ENCODE peak calls at places on chromosomes 4 and X, in seven cellular contexts. B is uterus, Y is gastrocnemius medialis, C is H54, H is GM12892, L is IMR-90, S is tibial nerve. A is an unnamed sample.

GRCh38 chr4:41319553-41319952 is 62.8 kb downstream of the UCHL1 start:
- DNase-seq in C (no peak), S (no peak), H (no peak), Y (no peak), B (no peak), L (no peak), A (no peak)

GRCh38 chr4:180618396-180618795 is 1624.8 kb upstream of the TENM3 start:
- DNase-seq in Y (no peak), S (no peak), C (no peak), B (no peak), H (no peak), L (no peak), A (no peak)

GRCh38 chr4:175071123-175071522 is 153.0 kb downstream of the ADAM29 start:
- DNase-seq in S (no peak), H (no peak), C (no peak), B (no peak), L (no peak), Y (no peak), A (no peak)

GRCh38 chr4:175469519-175469918 is 342.5 kb downstream of the GPM6A start:
- DNase-seq in H (no peak), L (peak), B (no peak), Y (no peak), S (no peak), C (peak), A (no peak)

GRCh38 chrX:20414781-20415445 is 148.2 kb upstream of the RPS6KA3 start:
- DNase-seq in B (no peak), C (no peak), H (no peak), L (peak), Y (no peak), S (no peak), A (no peak)

GRCh38 chr4:118942465-118942864 is 53.8 kb downstream of the SYNPO2 start:
- DNase-seq in B (no peak), H (no peak), C (no peak), L (peak), Y (peak), S (no peak), A (no peak)

GRCh38 chr4:144183165-144183564 is 42.6 kb upstream of the GYPA start:
- DNase-seq in S (no peak), B (no peak), H (no peak), C (no peak), Y (no peak), L (no peak), A (no peak)

GRCh38 chr4:140249351-140249750 is 95.4 kb upstream of the MAML3 start:
- DNase-seq in S (no peak), H (no peak), C (no peak), B (no peak), L (peak), Y (no peak), A (no peak)

GRCh38 chr4:112141366-112142138 is 3.7 kb upstream of the FAM241A start:
- DNase-seq in H (no peak), S (no peak), B (no peak), L (no peak), C (no peak), Y (no peak), A (no peak)

GRCh38 chr4:25440478-25441030 is 63.5 kb downstream of the ANAPC4 start:
- DNase-seq in C (no peak), L (no peak), S (no peak), Y (no peak), H (no peak), B (peak), A (peak)

GRCh38 chr4:61068745-61069144 is 131.4 kb upstream of the ADGRL3 start:
- DNase-seq in C (no peak), L (peak), B (no peak), H (no peak), Y (no peak), S (no peak), A (no peak)

GRCh38 chr4:111775908-111776307 is 369.3 kb upstream of the FAM241A start:
- DNase-seq in S (no peak), C (no peak), L (no peak), H (no peak), B (no peak), Y (no peak), A (no peak)

GRCh38 chr4:147975325-147975724 is 243.4 kb downstream of the ARHGAP10 start:
- DNase-seq in H (no peak), Y (peak), S (no peak), C (no peak), B (no peak), L (peak), A (no peak)

GRCh38 chrX:150438165-150438564 is 75.0 kb downstream of the MAMLD1 start:
- DNase-seq in S (no peak), H (no peak), C (no peak), L (peak), B (no peak), Y (no peak), A (no peak)

GRCh38 chr4:86338989-86339388 is 20.9 kb downstream of the MAPK10 start:
- DNase-seq in S (no peak), H (no peak), Y (no peak), L (peak), B (peak), C (peak), A (no peak)

GRCh38 chr4:189547537-189547936 is 393.1 kb upstream of the FRG1 start:
- DNase-seq in B (no peak), L (no peak), S (no peak), H (no peak), C (no peak), Y (no peak), A (no peak)

GRCh38 chr4:89438102-89438831 is 130.7 kb upstream of the GPRIN3 start:
- DNase-seq in C (peak), Y (no peak), H (peak), B (no peak), S (peak), L (peak), A (no peak)

GRCh38 chrX:23819385-23820234 is 36.6 kb downstream of the SAT1 start:
- DNase-seq in Y (no peak), L (peak), H (no peak), S (no peak), C (no peak), B (no peak), A (no peak)

GRCh38 chr4:3666263-3666662 is 99.9 kb upstream of the ADRA2C start:
- DNase-seq in C (no peak), H (no peak), L (no peak), B (no peak), Y (no peak), S (no peak), A (no peak)

GRCh38 chr4:116439330-116439729 is 646.0 kb downstream of the TRAM1L1 start:
- DNase-seq in H (no peak), Y (no peak), C (no peak), S (no peak), B (no peak), L (no peak), A (no peak)

GRCh38 chrX:41391606-41392005 is 55.5 kb upstream of the NYX start:
- DNase-seq in C (no peak), Y (no peak), H (no peak), L (no peak), B (no peak), S (no peak), A (no peak)

GRCh38 chrX:41394293-41394692 is 52.9 kb upstream of the NYX start:
- DNase-seq in L (no peak), C (no peak), H (no peak), B (no peak), S (no peak), Y (no peak), A (no peak)

GRCh38 chrX:41388543-41388942 is 54.6 kb downstream of the DDX3X start:
- DNase-seq in S (no peak), B (no peak), Y (no peak), C (no peak), H (no peak), L (no peak), A (no peak)

GRCh38 chrX:41386222-41386990 is 52.4 kb downstream of the DDX3X start:
- DNase-seq in H (no peak), L (peak), Y (no peak), C (no peak), B (no peak), S (no peak), A (no peak)

GRCh38 chrX:41389311-41389888 is 55.4 kb downstream of the DDX3X start:
- DNase-seq in L (no peak), H (no peak), C (no peak), B (no peak), Y (no peak), S (no peak), A (no peak)
- TF ChIP-seq POLR2A in L (no peak), H (no peak), C (no peak), B (no peak), Y (no peak), S (no peak), A (no peak)

DNA sequence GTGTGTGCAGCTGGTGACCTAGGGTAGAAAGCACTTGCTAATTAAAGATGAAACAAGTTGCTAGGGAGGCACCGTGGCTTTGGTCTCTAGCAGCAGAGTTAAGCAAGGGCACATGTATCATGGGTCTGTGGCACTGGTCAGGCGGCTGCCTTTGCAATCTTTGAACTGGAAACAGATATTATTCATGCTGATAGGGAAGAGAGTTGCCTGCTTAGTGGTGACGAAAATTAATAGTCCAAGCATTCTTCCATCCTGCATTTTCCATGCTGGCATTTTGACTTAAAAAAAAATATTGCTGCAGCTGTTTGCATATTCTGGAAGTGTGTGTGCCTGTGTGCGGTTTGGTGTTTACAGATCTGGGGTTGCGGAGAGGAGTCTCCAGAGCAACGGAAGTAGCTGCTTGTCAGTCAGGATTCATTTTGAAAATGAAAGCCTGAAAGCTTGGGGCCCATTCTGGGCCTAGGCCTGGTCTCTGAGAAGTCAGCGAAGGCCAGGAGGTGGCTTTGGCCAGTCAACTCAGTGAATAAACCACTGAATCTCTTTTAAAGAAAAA is 2.3 kb upstream of the SOWAHD start:
- DNase-seq in S (no peak), B (no peak), L (peak), C (no peak), Y (no peak), H (peak), A (no peak)
- TF ChIP-seq POLR2A in S (no peak), B (no peak), L (no peak), C (no peak), Y (no peak), H (peak), A (no peak)

DNA sequence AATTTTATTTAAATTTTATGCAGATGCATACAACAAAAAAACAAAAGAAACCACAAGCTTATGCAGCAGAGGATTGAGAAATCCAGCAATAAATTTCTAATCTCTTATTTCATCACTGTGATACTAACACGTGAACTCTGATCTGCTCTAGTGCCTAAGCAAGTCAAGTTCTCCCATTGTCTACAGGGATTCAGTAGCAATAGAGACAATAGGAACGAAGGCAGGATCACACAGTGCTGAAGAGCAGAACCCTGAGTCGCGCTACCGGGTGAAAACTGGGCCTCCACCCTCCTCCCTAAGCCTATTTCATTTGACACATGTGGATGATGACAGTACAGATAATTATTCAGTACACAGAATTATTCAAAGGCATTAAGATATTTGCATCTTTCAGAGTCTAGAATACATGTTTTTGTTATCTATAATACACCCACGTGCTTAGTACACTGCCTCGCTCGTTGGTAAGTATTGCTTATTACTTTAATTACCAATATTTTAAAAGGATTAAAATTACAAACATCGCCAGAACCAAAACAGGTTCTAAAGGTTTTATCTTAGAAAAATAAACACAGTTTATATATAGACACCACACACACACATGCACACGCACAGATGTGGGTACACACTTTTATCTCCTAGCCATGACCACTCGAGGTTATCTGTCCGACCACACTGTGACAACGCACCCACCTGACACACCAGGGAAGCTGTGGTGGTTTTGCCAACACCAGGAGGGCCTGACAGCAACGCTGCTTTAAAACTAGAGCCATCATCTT is 60.1 kb downstream of the RFC1 start:
- DNase-seq in H (no peak), Y (no peak), B (no peak), C (no peak), L (no peak), S (no peak), A (peak)
- TF ChIP-seq POLR2A in H (no peak), Y (no peak), B (no peak), C (no peak), L (no peak), S (no peak), A (no peak)

GRCh38 chr4:99504804-99505502 is 5.9 kb upstream of the C4orf17 start:
- DNase-seq in L (no peak), H (no peak), C (no peak), S (no peak), B (no peak), Y (no peak), A (no peak)
- TF ChIP-seq POLR2A in L (no peak), H (no peak), C (no peak), S (no peak), B (no peak), Y (no peak), A (no peak)

GRCh38 chrX:1062351-1062750 is 150.1 kb downstream of the CRLF2 start:
- DNase-seq in C (no peak), L (no peak), H (no peak), B (no peak), S (no peak), Y (no peak), A (no peak)
- TF ChIP-seq POLR2A in C (no peak), L (no peak), H (no peak), B (no peak), S (no peak), Y (no peak), A (no peak)

GRCh38 chr4:1248262-1249147 is at the start of gene CTBP1:
- DNase-seq in C (peak), L (peak), B (peak), Y (peak), S (peak), H (peak), A (peak)
- TF ChIP-seq POLR2A in C (peak), L (peak), B (peak), Y (peak), S (peak), H (peak), A (peak)

GRCh38 chr4:102825261-102826071 is 1.9 kb downstream of the UBE2D3 start:
- DNase-seq in B (peak), L (peak), C (no peak), H (no peak), S (peak), Y (peak), A (peak)

GRCh38 chr4:102824398-102824797 is 3.0 kb downstream of the UBE2D3 start:
- DNase-seq in L (peak), Y (no peak), H (no peak), C (no peak), S (no peak), B (no peak), A (no peak)

GRCh38 chr4:102826890-102827673 is at the start of gene UBE2D3:
- DNase-seq in B (peak), Y (peak), L (peak), S (peak), H (peak), C (peak), A (peak)

GRCh38 chr4:102827674-102828496 is 534 bp upstream of the UBE2D3 start:
- DNase-seq in B (peak), L (peak), Y (peak), C (peak), H (peak), S (peak), A (peak)

DNA sequence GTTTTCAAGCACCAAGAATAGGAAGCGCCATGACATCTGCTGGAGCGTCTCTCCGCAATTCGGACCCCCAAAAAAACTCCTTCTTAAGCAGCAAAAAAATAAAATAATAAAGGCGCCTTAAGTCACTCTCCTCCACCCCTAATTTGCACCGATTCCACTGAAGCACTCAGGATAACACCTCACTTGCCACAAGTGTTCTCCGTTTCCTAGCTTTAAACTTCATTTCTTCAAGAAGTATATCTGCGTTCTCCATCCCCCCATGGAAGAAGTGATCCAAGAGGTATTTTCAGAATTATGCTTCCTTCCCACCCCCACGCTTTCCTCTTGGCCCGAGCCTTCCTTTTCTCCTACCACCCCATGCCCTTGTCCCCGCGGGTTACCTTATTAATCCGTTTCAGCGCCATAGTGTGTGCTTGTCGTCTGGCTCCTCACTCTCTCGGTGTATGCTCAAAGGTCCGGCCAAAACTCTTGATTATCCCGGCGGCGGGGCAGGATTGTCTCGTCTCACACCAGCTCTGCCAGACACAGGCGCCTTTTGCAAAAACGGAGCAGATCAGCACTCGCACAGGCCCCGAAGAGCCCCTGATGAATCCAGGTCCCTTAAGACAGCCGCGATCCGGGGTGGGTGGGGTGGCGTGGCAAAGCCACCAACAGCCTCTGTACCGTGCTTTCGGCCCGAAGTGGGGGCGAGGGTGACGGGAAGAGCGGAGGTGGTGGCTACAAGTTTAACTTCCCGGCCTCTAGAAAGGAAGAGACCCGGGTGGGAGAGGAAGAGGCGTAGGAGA is 1.1 kb downstream of the UBE2D3 start:
- DNase-seq in C (no peak), Y (no peak), L (no peak), B (no peak), H (no peak), S (no peak), A (no peak)
- TF ChIP-seq POLR2A in C (no peak), Y (peak), L (no peak), B (no peak), H (peak), S (peak), A (no peak)

GRCh38 chrX:154378059-154378798 is 866 bp upstream of the EMD start:
- DNase-seq in C (no peak), B (no peak), S (no peak), Y (no peak), L (peak), H (peak), A (peak)
- TF ChIP-seq POLR2A in C (peak), B (peak), S (peak), Y (peak), L (peak), H (peak), A (no peak)

GRCh38 chr4:26583865-26584652 is at the start of gene TBC1D19:
- DNase-seq in H (peak), Y (peak), S (peak), B (peak), C (peak), L (peak), A (peak)
- TF ChIP-seq POLR2A in H (peak), Y (peak), S (peak), B (peak), C (peak), L (no peak), A (no peak)

A was measured in heart left ventricle.